ENCODE peak calls at places on chromosomes 13 and 19, in four cellular contexts. One of them, this sample, is unnamed.

GRCh38 chr19:20247016-20247683 is 80.1 kb downstream of the ZNF486 start:
- DNase-seq in RCC 7860: no peak
- DNase-seq in activated T-cell treated with anti-CD3 and anti-CD28 coated beads, Interleukin-2, amount 50 U/mL, for 48 hours: peak
- DNase-seq in psoas muscle: no peak
- DNase-seq in this sample: peak

GRCh38 chr19:53131085-53131484 is 1.6 kb downstream of the ZNF415 start:
- DNase-seq in psoas muscle: no peak
- DNase-seq in activated T-cell treated with anti-CD3 and anti-CD28 coated beads, Interleukin-2, amount 50 U/mL, for 48 hours: no peak
- DNase-seq in RCC 7860: no peak
- DNase-seq in this sample: no peak

GRCh38 chr13:39888865-39889810 is 233.7 kb downstream of the COG6 start:
- DNase-seq in activated T-cell treated with anti-CD3 and anti-CD28 coated beads, Interleukin-2, amount 50 U/mL, for 48 hours: no peak
- DNase-seq in RCC 7860: no peak
- DNase-seq in psoas muscle: no peak
- DNase-seq in this sample: no peak

GRCh38 chr19:41537789-41538188 is 38.2 kb upstream of the CEACAM21 start:
- DNase-seq in RCC 7860: no peak
- DNase-seq in activated T-cell treated with anti-CD3 and anti-CD28 coated beads, Interleukin-2, amount 50 U/mL, for 48 hours: peak
- DNase-seq in psoas muscle: no peak
- DNase-seq in this sample: no peak

GRCh38 chr13:22357132-22357531 is 686.3 kb downstream of the FGF9 start:
- DNase-seq in RCC 7860: no peak
- DNase-seq in activated T-cell treated with anti-CD3 and anti-CD28 coated beads, Interleukin-2, amount 50 U/mL, for 48 hours: no peak
- DNase-seq in psoas muscle: no peak
- DNase-seq in this sample: no peak

GRCh38 chr19:6611441-6611852 is 20.5 kb upstream of the CD70 start:
- DNase-seq in activated T-cell treated with anti-CD3 and anti-CD28 coated beads, Interleukin-2, amount 50 U/mL, for 48 hours: no peak
- DNase-seq in RCC 7860: peak
- DNase-seq in psoas muscle: no peak
- DNase-seq in this sample: no peak

GRCh38 chr13:28534210-28534609 is 39.3 kb upstream of the FLT1 start:
- DNase-seq in activated T-cell treated with anti-CD3 and anti-CD28 coated beads, Interleukin-2, amount 50 U/mL, for 48 hours: no peak
- DNase-seq in psoas muscle: no peak
- DNase-seq in RCC 7860: no peak
- DNase-seq in this sample: no peak

GRCh38 chr13:101977475-101977874 is 424.4 kb downstream of the FGF14 start:
- DNase-seq in psoas muscle: no peak
- DNase-seq in activated T-cell treated with anti-CD3 and anti-CD28 coated beads, Interleukin-2, amount 50 U/mL, for 48 hours: no peak
- DNase-seq in RCC 7860: no peak
- DNase-seq in this sample: no peak

GRCh38 chr19:5595129-5595528 is 27.4 kb upstream of the TINCR start:
- DNase-seq in RCC 7860: no peak
- DNase-seq in psoas muscle: peak
- DNase-seq in activated T-cell treated with anti-CD3 and anti-CD28 coated beads, Interleukin-2, amount 50 U/mL, for 48 hours: no peak
- DNase-seq in this sample: no peak

GRCh38 chr13:111469916-111470506 is 149.6 kb downstream of the TEX29 start:
- DNase-seq in activated T-cell treated with anti-CD3 and anti-CD28 coated beads, Interleukin-2, amount 50 U/mL, for 48 hours: no peak
- DNase-seq in RCC 7860: no peak
- DNase-seq in psoas muscle: no peak
- DNase-seq in this sample: no peak

GRCh38 chr19:58500242-58500641 is 11.6 kb downstream of the SLC27A5 start:
- DNase-seq in psoas muscle: no peak
- DNase-seq in activated T-cell treated with anti-CD3 and anti-CD28 coated beads, Interleukin-2, amount 50 U/mL, for 48 hours: no peak
- DNase-seq in RCC 7860: no peak
- DNase-seq in this sample: no peak

GRCh38 chr19:16899566-16900075 is 10.8 kb downstream of the F2RL3 start:
- DNase-seq in RCC 7860: no peak
- DNase-seq in psoas muscle: peak
- DNase-seq in activated T-cell treated with anti-CD3 and anti-CD28 coated beads, Interleukin-2, amount 50 U/mL, for 48 hours: peak
- DNase-seq in this sample: no peak

GRCh38 chr13:75417647-75418046 is 64.3 kb downstream of the TBC1D4 start:
- DNase-seq in psoas muscle: no peak
- DNase-seq in RCC 7860: no peak
- DNase-seq in activated T-cell treated with anti-CD3 and anti-CD28 coated beads, Interleukin-2, amount 50 U/mL, for 48 hours: no peak
- DNase-seq in this sample: no peak

GRCh38 chr13:32255744-32256120 is 59.4 kb downstream of the ZAR1L start:
- DNase-seq in activated T-cell treated with anti-CD3 and anti-CD28 coated beads, Interleukin-2, amount 50 U/mL, for 48 hours: no peak
- DNase-seq in psoas muscle: no peak
- DNase-seq in RCC 7860: no peak
- DNase-seq in this sample: no peak

GRCh38 chr19:4654437-4655361 is 15.4 kb downstream of the TNFAIP8L1 start:
- DNase-seq in RCC 7860: no peak
- DNase-seq in activated T-cell treated with anti-CD3 and anti-CD28 coated beads, Interleukin-2, amount 50 U/mL, for 48 hours: no peak
- DNase-seq in psoas muscle: no peak
- DNase-seq in this sample: no peak

GRCh38 chr13:51303882-51304281 is 35.6 kb upstream of the SERPINE3 start:
- DNase-seq in psoas muscle: no peak
- DNase-seq in activated T-cell treated with anti-CD3 and anti-CD28 coated beads, Interleukin-2, amount 50 U/mL, for 48 hours: no peak
- DNase-seq in RCC 7860: no peak
- DNase-seq in this sample: no peak

GRCh38 chr13:43196750-43197149 is 173.4 kb downstream of the DNAJC15 start:
- DNase-seq in psoas muscle: no peak
- DNase-seq in activated T-cell treated with anti-CD3 and anti-CD28 coated beads, Interleukin-2, amount 50 U/mL, for 48 hours: no peak
- DNase-seq in RCC 7860: no peak
- DNase-seq in this sample: no peak

GRCh38 chr19:44850641-44851109 is 4.6 kb downstream of the NECTIN2 start:
- DNase-seq in RCC 7860: no peak
- DNase-seq in activated T-cell treated with anti-CD3 and anti-CD28 coated beads, Interleukin-2, amount 50 U/mL, for 48 hours: no peak
- DNase-seq in psoas muscle: no peak
- DNase-seq in this sample: peak